ENCODE peak calls at places on chromosomes 2 and 18, in six cellular contexts. S is heart left ventricle, M is HCT116, B is fibroblast of pulmonary artery, K is GM23248, T is IMR-90. X is an unnamed sample.

GRCh38 chr2:95231723-95232122 is 24.4 kb downstream of the ZNF892 start:
- DNase-seq in B (peak), K (peak), T (peak), M (peak), S (peak), X (peak)

GRCh38 chr18:79553154-79553553 is 126.4 kb upstream of the CTDP1 start:
- DNase-seq in B (no peak), K (no peak), S (no peak), M (no peak), T (no peak), X (no peak)

GRCh38 chr2:148674063-148675020 is 29.8 kb downstream of the EPC2 start:
- DNase-seq in S (no peak), M (peak), T (peak), K (peak), B (no peak), X (peak)

GRCh38 chr2:170815746-170816498 is 765 bp upstream of the GAD1 start:
- DNase-seq in T (peak), S (peak), B (peak), M (peak), K (peak), X (peak)

GRCh38 chr2:42954227-42954962 is 162.0 kb upstream of the HAAO start:
- DNase-seq in B (peak), T (peak), M (no peak), K (no peak), S (no peak), X (no peak)

GRCh38 chr2:109499549-109499948 is 114.2 kb downstream of the SEPTIN10 start:
- DNase-seq in T (no peak), M (no peak), S (no peak), K (no peak), B (no peak), X (no peak)

GRCh38 chr2:66305714-66306113 is 129.2 kb upstream of the MEIS1 start:
- DNase-seq in S (peak), K (no peak), T (peak), M (no peak), B (peak), X (no peak)

GRCh38 chr2:37971971-37972370 is 46.9 kb downstream of the RMDN2 start:
- DNase-seq in B (no peak), S (no peak), T (no peak), K (no peak), M (no peak), X (no peak)

GRCh38 chr2:72934683-72935610 is 17.6 kb downstream of the EMX1 start:
- DNase-seq in K (no peak), S (no peak), T (no peak), B (no peak), M (peak), X (peak)

GRCh38 chr2:82985572-82986197 is 1473.4 kb downstream of the SUCLG1 start:
- DNase-seq in T (no peak), S (no peak), K (no peak), B (no peak), M (no peak), X (no peak)

GRCh38 chr2:223909048-223909741 is 35.9 kb downstream of the WDFY1 start:
- DNase-seq in K (no peak), S (no peak), B (no peak), T (no peak), M (no peak), X (no peak)

GRCh38 chr2:180979935-180980184 is 545 bp upstream of the UBE2E3 start:
- DNase-seq in K (no peak), T (peak), M (no peak), S (no peak), B (no peak), X (no peak)
- H3K4me3 ChIP-seq in K (peak), T (peak), M (peak), S (peak), B (peak), X (peak)

GRCh38 chr18:24492445-24492844 is 32.0 kb downstream of the HRH4 start:
- DNase-seq in T (no peak), K (no peak), M (no peak), B (no peak), S (no peak), X (no peak)
- H3K4me3 ChIP-seq in T (no peak), K (no peak), M (no peak), B (no peak), S (no peak), X (no peak)

GRCh38 chr2:9756692-9757250 is 86.5 kb upstream of the TAF1B start:
- DNase-seq in B (no peak), S (no peak), K (no peak), T (no peak), M (no peak), X (no peak)

GRCh38 chr2:9758741-9759140 is 84.5 kb upstream of the TAF1B start:
- DNase-seq in T (no peak), M (no peak), K (no peak), S (no peak), B (no peak), X (no peak)

GRCh38 chr2:9760069-9760910 is 83.0 kb upstream of the TAF1B start:
- DNase-seq in T (no peak), K (no peak), M (no peak), S (no peak), B (no peak), X (no peak)

GRCh38 chr2:9755638-9756037 is 87.6 kb upstream of the TAF1B start:
- DNase-seq in B (no peak), T (no peak), S (no peak), K (no peak), M (no peak), X (no peak)

DNA sequence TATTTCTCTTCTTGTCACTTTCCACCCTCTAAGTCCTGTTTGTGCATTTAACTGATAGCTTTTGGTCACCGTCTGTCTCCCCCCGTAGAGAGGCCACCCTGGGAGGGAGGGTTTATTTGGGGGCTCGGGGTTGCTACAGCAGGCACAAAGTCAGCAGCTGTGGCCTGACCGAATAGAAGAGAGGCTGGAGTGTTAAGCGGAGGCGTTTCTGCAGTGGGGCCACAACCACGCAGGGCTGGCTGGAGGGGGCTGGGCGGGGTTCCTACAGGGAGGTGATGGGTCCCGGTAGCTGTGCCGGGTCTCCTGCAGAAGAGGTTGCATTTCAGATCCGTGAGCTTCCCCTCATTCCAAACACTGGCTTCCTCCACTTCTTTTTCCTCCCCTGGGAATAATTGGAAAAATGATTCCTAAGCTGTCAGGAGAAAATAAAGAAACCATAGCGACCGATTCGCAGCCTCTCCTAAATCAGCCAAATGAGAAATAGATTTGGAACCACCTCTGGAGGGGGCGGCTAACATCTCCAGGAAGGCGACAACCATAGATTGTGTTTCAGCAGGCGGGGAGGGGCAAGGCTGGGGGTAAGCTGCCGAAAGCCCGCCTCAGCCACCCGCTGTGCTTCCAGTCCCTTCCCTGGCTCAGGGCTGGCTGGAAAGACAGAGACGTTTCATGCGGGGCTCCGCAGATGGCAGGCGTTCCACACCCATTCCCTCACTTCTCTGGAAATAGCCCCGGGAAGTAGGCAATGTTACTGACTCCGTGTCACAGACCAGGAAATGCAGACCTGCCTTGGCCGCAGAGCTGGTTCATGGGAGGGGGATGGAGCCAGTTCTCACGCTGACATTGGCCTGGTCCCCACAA is 85.6 kb upstream of the TAF1B start:
- DNase-seq in S (peak), M (no peak), K (peak), T (peak), B (no peak), X (no peak)
- H3K4me3 ChIP-seq in S (peak), M (no peak), K (peak), T (no peak), B (peak), X (no peak)

GRCh38 chr2:135874966-135875365 is 1.3 kb downstream of the MCM6 start:
- DNase-seq in M (no peak), S (no peak), T (no peak), B (no peak), K (no peak), X (no peak)
- H3K4me3 ChIP-seq in M (peak), S (no peak), T (no peak), B (peak), K (peak), X (peak)

GRCh38 chr2:173457366-173457765 is 102.7 kb downstream of the CDCA7 start:
- DNase-seq in S (no peak), T (no peak), K (peak), M (no peak), B (no peak), X (no peak)
- H3K4me3 ChIP-seq in S (no peak), T (no peak), K (no peak), M (no peak), B (no peak), X (no peak)

DNA sequence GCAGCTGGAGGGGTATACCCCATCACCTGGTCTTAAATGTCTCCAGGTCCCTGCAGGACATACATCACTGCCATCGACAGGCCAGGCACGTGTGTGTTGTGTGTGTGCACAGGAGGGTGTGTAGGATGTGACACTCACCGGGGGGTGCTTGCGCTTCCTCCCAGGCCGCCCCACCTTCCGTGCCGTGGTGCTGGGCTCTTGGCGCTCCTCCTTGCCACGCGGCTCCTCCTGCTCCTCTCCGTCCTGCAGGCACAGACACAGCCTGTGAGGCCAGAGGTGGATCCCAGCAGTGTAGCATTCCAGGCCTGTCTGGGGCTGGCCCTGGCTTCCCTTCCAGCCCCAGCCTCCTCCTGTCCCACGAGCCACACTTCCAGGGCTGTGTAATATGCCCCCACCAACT is 41.7 kb downstream of the DNMT3A start:
- DNase-seq in B (no peak), M (no peak), S (no peak), K (no peak), T (no peak), X (no peak)
- H3K4me3 ChIP-seq in B (no peak), M (no peak), S (no peak), K (no peak), T (no peak), X (no peak)

GRCh38 chr2:190407662-190408537 is at the start of gene MFSD6:
- DNase-seq in M (no peak), K (peak), B (no peak), S (peak), T (no peak), X (peak)

GRCh38 chr2:190407246-190407661 is 901 bp upstream of the MFSD6 start:
- DNase-seq in S (no peak), B (no peak), M (no peak), K (no peak), T (no peak), X (no peak)

GRCh38 chr2:190405069-190405468 is 3.1 kb upstream of the MFSD6 start:
- DNase-seq in B (no peak), S (no peak), M (no peak), K (peak), T (no peak), X (no peak)

GRCh38 chr2:190405995-190406394 is 2.2 kb upstream of the MFSD6 start:
- DNase-seq in K (no peak), S (no peak), T (no peak), M (no peak), B (no peak), X (no peak)

GRCh38 chr2:190406805-190407204 is 1.4 kb upstream of the MFSD6 start:
- DNase-seq in B (no peak), T (no peak), K (no peak), M (no peak), S (no peak), X (no peak)
- H3K4me3 ChIP-seq in B (no peak), T (no peak), K (no peak), M (no peak), S (no peak), X (no peak)

DNA sequence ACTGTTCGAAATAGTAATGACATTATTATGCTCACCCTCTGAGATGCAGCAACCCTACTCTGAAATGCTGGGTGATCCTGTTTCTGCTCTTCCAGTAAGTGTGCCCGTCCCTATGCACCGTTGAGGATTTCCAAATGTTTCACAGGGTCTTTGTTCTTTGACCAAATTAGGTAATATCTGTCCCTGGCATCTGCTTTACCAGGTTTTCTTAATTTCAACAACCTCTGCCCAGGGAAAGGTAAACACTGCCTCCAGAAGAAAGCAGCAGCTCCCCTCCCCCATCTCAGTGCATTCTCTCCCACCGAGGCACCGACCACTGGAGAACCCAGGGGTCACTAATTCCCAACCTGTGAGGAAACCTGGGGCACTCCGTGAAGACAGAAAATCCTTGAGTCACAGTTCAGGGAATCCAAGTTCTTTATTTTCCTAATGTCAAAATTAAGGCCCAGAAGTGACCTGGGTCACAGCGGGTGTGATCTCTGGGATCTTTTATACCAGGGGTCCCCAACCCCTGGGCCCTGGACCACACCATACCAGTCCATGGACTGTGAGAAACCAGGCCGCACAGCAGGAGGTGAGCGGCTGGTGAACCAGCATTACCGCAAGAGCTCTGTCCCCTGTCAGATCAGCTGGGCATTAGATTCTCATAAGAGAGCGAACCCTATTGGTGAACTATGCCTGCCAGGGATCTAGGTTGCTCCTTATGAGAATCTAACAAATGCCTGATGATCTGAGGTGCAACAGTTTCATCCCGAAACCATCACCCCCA is 1.2 kb upstream of the GRB14 start:
- DNase-seq in B (no peak), M (no peak), T (no peak), K (no peak), S (no peak), X (no peak)
- H3K4me3 ChIP-seq in B (no peak), M (peak), T (no peak), K (no peak), S (no peak), X (peak)

GRCh38 chr2:2836343-2837070 is 505.4 kb upstream of the MYT1L start:
- DNase-seq in M (no peak), K (no peak), B (no peak), S (no peak), T (no peak), X (no peak)
- H3K4me3 ChIP-seq in M (no peak), K (no peak), B (no peak), S (no peak), T (no peak), X (no peak)

DNA sequence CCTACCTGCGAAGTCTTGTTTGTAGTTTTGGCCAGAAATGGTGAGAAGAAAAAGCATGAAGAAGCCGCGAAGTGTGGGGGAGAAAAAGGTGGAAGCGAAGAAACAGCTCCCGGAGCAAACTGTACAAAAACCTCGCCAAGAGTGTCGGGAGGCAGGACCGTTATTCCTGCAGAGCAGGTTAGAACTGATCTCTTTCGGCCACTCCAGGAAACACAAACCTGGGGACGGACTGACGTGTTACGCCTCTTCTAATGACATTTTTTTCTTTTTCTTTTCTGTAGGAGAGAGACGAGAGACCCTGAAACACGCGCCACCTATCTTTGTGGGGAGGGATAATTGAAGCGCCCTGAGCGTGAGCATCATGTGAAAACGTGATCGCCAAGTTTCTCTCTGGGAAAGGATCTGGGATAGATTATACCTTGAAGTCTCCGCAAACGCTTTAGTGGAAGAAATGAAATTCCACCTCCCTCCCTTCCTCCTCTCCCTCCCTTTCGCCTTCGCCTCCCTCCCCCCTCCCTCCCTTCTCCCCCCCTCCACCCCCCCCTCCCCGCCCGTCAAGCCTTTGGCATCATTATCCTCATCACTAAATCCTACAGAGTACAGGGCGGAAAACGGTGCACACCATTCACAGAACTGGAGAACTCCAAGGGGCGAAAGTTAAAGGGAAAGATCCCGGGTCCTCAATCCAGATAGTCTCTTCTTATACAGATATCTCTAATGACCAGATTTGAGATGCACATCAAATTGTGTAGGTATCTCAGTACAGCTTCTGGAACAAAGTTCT is at the start of gene ZEB2:
- DNase-seq in S (peak), M (peak), T (peak), B (peak), K (peak), X (no peak)
- H3K4me3 ChIP-seq in S (peak), M (peak), T (peak), B (peak), K (peak), X (no peak)

X was measured in Caco-2.